ENCODE peak calls at places on chromosomes 2 and 18, in nine cellular contexts. X is PC-3, S is lower lobe of right lung, D is HCT116, K is lung, O is pancreas, P is mammary epithelial cell, Z is HL-60, Y is mesendoderm. M is an unnamed sample. For H3K27me3, the result is how much of the 10 kb centered on the place peaks cover.

GRCh38 chr18:78416853-78417252 is 562.8 kb upstream of the SALL3 start:
- DNase-seq in O (no peak), D (no peak), X (no peak), Z (no peak), Y (peak), S (no peak), K (no peak), P (no peak), M (no peak)

GRCh38 chr18:54671291-54671881 is 80.3 kb downstream of the DYNAP start:
- DNase-seq in K (no peak), O (no peak), Y (peak), X (peak), D (peak), P (peak), Z (no peak), S (no peak), M (no peak)

GRCh38 chr2:11368059-11368572 is 23.7 kb upstream of the ROCK2 start:
- DNase-seq in O (no peak), P (no peak), Y (no peak), X (no peak), Z (no peak), K (no peak), D (no peak), S (no peak), M (no peak)

GRCh38 chr2:43324589-43325447 is 98.4 kb upstream of the ZFP36L2 start:
- DNase-seq in Z (no peak), S (no peak), P (peak), O (no peak), D (no peak), K (no peak), Y (no peak), X (no peak), M (no peak)

GRCh38 chr2:189350515-189351209 is 90.6 kb upstream of the WDR75 start:
- DNase-seq in Y (no peak), S (no peak), D (no peak), X (peak), O (no peak), P (peak), Z (no peak), K (no peak), M (no peak)

GRCh38 chr18:48053881-48054586 is 123.6 kb upstream of the SMAD2 start:
- DNase-seq in D (no peak), P (no peak), K (no peak), O (no peak), X (no peak), Z (no peak), S (no peak), Y (peak), M (no peak)

GRCh38 chr2:74489906-74490305 is 7.0 kb downstream of the TTC31 start:
- DNase-seq in X (no peak), S (peak), Z (no peak), Y (no peak), P (no peak), D (no peak), K (no peak), O (no peak), M (no peak)

GRCh38 chr2:140108706-140109472 is 1328.7 kb upstream of the NXPH2 start:
- DNase-seq in O (no peak), Z (no peak), P (no peak), D (no peak), Y (peak), K (no peak), S (no peak), X (peak), M (no peak)

GRCh38 chr18:56021814-56022205 is 433.8 kb upstream of the TCF4 start:
- DNase-seq in D (no peak), Z (no peak), P (no peak), K (no peak), Y (no peak), X (no peak), O (no peak), S (no peak), M (no peak)

GRCh38 chr18:6145645-6146308 is 250.5 kb upstream of the TMEM200C start:
- DNase-seq in S (no peak), Z (no peak), X (no peak), P (no peak), K (no peak), O (no peak), D (no peak), Y (peak), M (no peak)

GRCh38 chr2:173432049-173432754 is 77.5 kb downstream of the CDCA7 start:
- DNase-seq in K (no peak), Z (peak), X (peak), S (no peak), Y (no peak), O (no peak), P (no peak), D (no peak), M (no peak)

GRCh38 chr18:12391487-12392136 is 14.6 kb upstream of the AFG3L2 start:
- DNase-seq in O (peak), Z (no peak), Y (peak), S (no peak), P (peak), X (peak), K (peak), D (peak), M (peak)

GRCh38 chr2:227536445-227536844 is 62.2 kb upstream of the SCYGR2 start:
- DNase-seq in X (no peak), Y (no peak), Z (no peak), O (no peak), S (no peak), P (no peak), D (no peak), K (no peak), M (no peak)

GRCh38 chr2:11995381-11995947 is 249.0 kb downstream of the LPIN1 start:
- DNase-seq in X (peak), S (no peak), D (no peak), O (no peak), P (no peak), Z (no peak), Y (no peak), K (no peak), M (no peak)

GRCh38 chr2:4020153-4020552 is 316.8 kb downstream of the DCDC2C start:
- DNase-seq in Y (no peak), P (no peak), K (no peak), Z (no peak), O (no peak), S (no peak), D (no peak), X (no peak), M (no peak)

GRCh38 chr18:13447621-13448020 is 229.1 kb downstream of the LDLRAD4 start:
- DNase-seq in X (no peak), O (no peak), P (no peak), Y (peak), K (no peak), S (no peak), Z (no peak), D (no peak), M (no peak)

GRCh38 chr2:54755641-54756326 is 32.3 kb downstream of the EML6 start:
- DNase-seq in D (no peak), O (no peak), X (no peak), P (peak), Z (no peak), K (no peak), Y (no peak), S (no peak), M (no peak)

GRCh38 chr2:1747065-1747941 is 3.0 kb upstream of the PXDN start:
- DNase-seq in S (no peak), P (no peak), Y (no peak), K (peak), X (no peak), Z (no peak), O (no peak), D (no peak), M (no peak)
- H3K27me3 ChIP-seq in S (under half), P (under half), Y (under half), K (under half), X (under half), Z (under half), O (under half), D (under half), M (under half)

DNA sequence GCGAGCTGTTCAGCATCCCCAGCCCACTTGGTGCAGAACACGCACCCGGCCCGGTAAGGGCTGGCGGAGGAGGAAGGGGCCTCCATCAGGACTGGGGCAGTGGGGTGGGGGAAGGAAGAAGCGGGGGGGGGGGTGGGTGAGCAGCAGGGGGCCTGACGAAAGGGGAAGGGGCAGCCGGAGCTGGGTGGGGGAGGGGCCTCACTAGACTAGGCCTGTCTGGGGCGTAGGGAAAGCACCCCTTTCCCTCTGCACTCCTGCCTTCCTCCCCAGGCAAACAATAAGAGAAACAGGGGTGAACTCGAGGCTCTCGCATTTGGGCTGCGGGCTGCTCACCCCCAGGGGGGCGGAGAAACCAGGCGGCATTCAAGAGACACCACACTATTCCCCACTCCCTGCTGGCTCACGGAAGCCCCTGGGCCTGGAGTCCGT is 82.7 kb upstream of the POMC start:
- DNase-seq in Z (no peak), K (no peak), Y (no peak), P (no peak), X (no peak), O (no peak), S (no peak), D (no peak), M (no peak)
- H3K27ac ChIP-seq in Z (no peak), K (peak), Y (peak), P (no peak), X (no peak), O (no peak), S (peak), D (no peak), M (peak)

GRCh38 chr18:10736984-10737383 is 211.2 kb downstream of the NAPG start:
- DNase-seq in O (no peak), X (no peak), Z (no peak), S (no peak), Y (peak), P (no peak), K (no peak), D (no peak), M (no peak)
- H3K27me3 ChIP-seq in O (under half), X (half or more), Z (under half), S (under half), Y (under half), P (under half), K (under half), D (under half), M (under half)

GRCh38 chr2:46013726-46014125 is 283.5 kb upstream of the EPAS1 start:
- DNase-seq in O (no peak), P (no peak), S (no peak), D (no peak), K (no peak), X (no peak), Y (no peak), Z (no peak), M (no peak)

GRCh38 chr2:46018773-46019593 is 278.2 kb upstream of the EPAS1 start:
- DNase-seq in X (no peak), Z (no peak), S (no peak), D (no peak), P (no peak), K (no peak), Y (no peak), O (no peak), M (no peak)

GRCh38 chr2:46012618-46013240 is 284.5 kb upstream of the EPAS1 start:
- DNase-seq in Y (no peak), Z (no peak), P (peak), D (no peak), S (no peak), K (no peak), X (no peak), O (no peak), M (no peak)

GRCh38 chr2:46015671-46016070 is 281.5 kb upstream of the EPAS1 start:
- DNase-seq in Z (no peak), K (no peak), D (no peak), Y (peak), O (no peak), X (no peak), S (no peak), P (no peak), M (no peak)

GRCh38 chr2:46014911-46015654 is 282.1 kb upstream of the EPAS1 start:
- DNase-seq in Z (no peak), P (no peak), O (no peak), X (no peak), K (no peak), D (no peak), Y (peak), S (no peak), M (no peak)
- H3K27ac ChIP-seq in Z (no peak), P (no peak), O (no peak), X (no peak), K (peak), D (no peak), Y (peak), S (peak), M (no peak)

DNA sequence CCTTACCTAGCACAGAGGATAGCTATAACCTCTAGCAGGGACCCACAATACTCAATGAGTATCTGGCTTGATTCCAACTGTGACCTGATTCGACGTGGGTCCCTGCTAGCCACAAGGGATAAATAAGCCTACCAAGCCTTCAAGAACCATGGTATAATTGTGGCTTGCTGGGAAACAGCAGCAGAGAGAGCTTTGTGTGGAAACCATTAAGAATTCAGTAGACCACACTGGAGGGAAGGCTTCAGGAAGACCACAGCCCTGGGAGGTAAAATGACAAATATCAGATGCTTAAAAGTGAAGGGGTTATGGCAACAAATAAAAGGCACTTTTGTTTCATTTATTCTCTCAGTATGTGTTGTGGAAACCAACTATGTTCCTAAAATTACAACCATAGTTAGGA is 82.6 kb upstream of the WIPF1 start:
- DNase-seq in P (no peak), K (no peak), O (no peak), S (no peak), Z (no peak), X (no peak), Y (no peak), D (no peak), M (no peak)
- H3K27me3 ChIP-seq in P (under half), K (under half), O (under half), S (under half), Z (under half), X (half or more), Y (under half), D (under half), M (under half)

DNA sequence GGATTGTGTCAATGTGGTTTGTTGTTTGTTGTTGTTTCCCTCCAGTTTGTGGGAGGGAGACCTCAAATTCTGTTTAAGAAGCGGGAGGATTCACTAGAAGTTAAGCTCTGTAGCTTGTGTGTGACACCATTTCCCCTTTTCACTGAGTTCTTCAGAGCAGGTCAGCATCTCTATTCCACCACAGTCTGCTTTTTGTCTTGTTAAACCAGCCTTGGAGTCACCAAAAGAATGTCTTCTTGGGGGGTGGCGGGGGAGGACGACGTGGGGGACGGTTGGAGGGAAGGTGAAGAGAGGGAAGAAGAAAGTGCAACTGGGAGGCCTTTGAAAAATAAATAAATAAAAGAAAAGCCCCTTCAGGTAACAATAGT is 2.3 kb upstream of the BCL11A start:
- DNase-seq in K (no peak), X (no peak), P (no peak), Z (no peak), S (no peak), D (no peak), O (no peak), Y (peak), M (no peak)
- H3K27ac ChIP-seq in K (no peak), X (no peak), P (no peak), Z (peak), S (no peak), D (no peak), O (peak), Y (no peak), M (peak)

GRCh38 chr2:240170883-240171282 is 30.4 kb upstream of the OTOS start:
- DNase-seq in S (no peak), O (no peak), K (no peak), X (no peak), Z (no peak), P (no peak), Y (no peak), D (no peak), M (no peak)
- H3K27me3 ChIP-seq in S (under half), O (under half), K (under half), X (half or more), Z (under half), P (under half), Y (under half), D (under half), M (under half)